ENCODE peak calls at places on chromosome 11, in six cellular contexts. Q, P, R, F, D and H are unnamed samples.

GRCh38 chr11:6932150-6932549 is 5.9 kb downstream of the ZNF215 start:
- DNase-seq in Q (no peak), P (no peak), R (no peak), F (no peak), D (no peak), H (no peak)

GRCh38 chr11:77212314-77213007 is 84.4 kb downstream of the MYO7A start:
- DNase-seq in Q (no peak), P (no peak), R (no peak), F (no peak), D (no peak), H (no peak)

GRCh38 chr11:120912504-120912903 is 111.4 kb upstream of the TBCEL start:
- DNase-seq in Q (no peak), P (no peak), R (peak), F (peak), D (no peak), H (peak)

GRCh38 chr11:68206211-68206610 is 6.9 kb downstream of the KMT5B start:
- DNase-seq in Q (no peak), P (no peak), R (peak), F (peak), D (no peak), H (no peak)

GRCh38 chr11:69541501-69542313 is 60.2 kb downstream of the LINC01488 start:
- DNase-seq in Q (no peak), P (no peak), R (no peak), F (no peak), D (peak), H (no peak)

GRCh38 chr11:59778122-59778521 is 22.9 kb downstream of the STX3 start:
- DNase-seq in Q (no peak), P (no peak), R (no peak), F (no peak), D (peak), H (no peak)

GRCh38 chr11:1012740-1013627 is 23.5 kb downstream of the MUC6 start:
- DNase-seq in Q (no peak), P (no peak), R (peak), F (no peak), D (no peak), H (no peak)

GRCh38 chr11:28517621-28518020 is 409.4 kb downstream of the METTL15 start:
- DNase-seq in Q (no peak), P (no peak), R (no peak), F (no peak), D (no peak), H (no peak)

GRCh38 chr11:65278351-65278750 is 16.6 kb downstream of the POLA2 start:
- DNase-seq in Q (no peak), P (no peak), R (no peak), F (no peak), D (no peak), H (no peak)

GRCh38 chr11:128484172-128484571 is 103.2 kb downstream of the ETS1 start:
- DNase-seq in Q (no peak), P (no peak), R (no peak), F (no peak), D (no peak), H (no peak)

GRCh38 chr11:86193297-86194095 is 51.1 kb upstream of the EED start:
- DNase-seq in Q (peak), P (no peak), R (peak), F (peak), D (peak), H (no peak)